ENCODE peak calls at places on chromosomes 2 and 18, in eight cellular contexts. M is progenitor cell of endocrine pancreas, N is mesothelial cell of epicardium, J is upper lobe of left lung, C is neural crest cell, L is HL-60, E is left ventricle myocardium inferior, A is A549. U is an unnamed sample.

GRCh38 chr2:189363559-189363958 is 77.7 kb upstream of the WDR75 start:
- DNase-seq in E (no peak), A (peak; percentile 79), J (no peak), M (no peak), L (no peak), C (no peak), N (no peak), U (no peak)

GRCh38 chr18:36152781-36153180 is 23.1 kb downstream of the ELP2 start:
- DNase-seq in M (no peak), J (no peak), N (no peak), E (no peak), C (no peak), A (no peak), L (no peak), U (no peak)

GRCh38 chr18:6056171-6056932 is 161.0 kb upstream of the TMEM200C start:
- DNase-seq in M (no peak), A (no peak), L (no peak), E (no peak), C (peak; percentile 13), J (no peak), N (no peak), U (no peak)

GRCh38 chr18:44035554-44035953 is 645.1 kb upstream of the SETBP1 start:
- DNase-seq in L (no peak), C (no peak), M (no peak), N (no peak), E (no peak), J (no peak), A (no peak), U (no peak)

GRCh38 chr2:71130325-71131260 is at the start of gene MPHOSPH10:
- DNase-seq in J (peak; percentile 95), C (peak; percentile 83), N (peak; percentile 74), A (peak; percentile 94), M (peak; percentile 70), E (peak; percentile 90), L (peak; percentile 75), U (peak; percentile 82)

GRCh38 chr2:98730053-98730850 is 680 bp downstream of the MGAT4A start:
- DNase-seq in L (no peak), J (no peak), A (peak; percentile 10), E (peak; percentile 31), M (peak; percentile 27), N (peak; percentile 29), C (peak; percentile 18), U (peak; percentile 34)

GRCh38 chr2:15159751-15160177 is 401.4 kb downstream of the NBAS start:
- DNase-seq in M (no peak), C (peak; percentile 28), A (peak; percentile 59), N (no peak), L (peak; percentile 69), J (no peak), E (no peak), U (no peak)

GRCh38 chr18:8426401-8426800 is 182.8 kb upstream of the RAB12 start:
- DNase-seq in E (no peak), N (no peak), J (peak; percentile 74), A (peak; percentile 12), C (peak; percentile 38), M (no peak), L (no peak), U (no peak)

GRCh38 chr18:75211721-75212625 is 1.4 kb downstream of the TSHZ1 start:
- DNase-seq in C (peak; percentile 42), L (no peak), J (peak; percentile 90), N (no peak), M (peak; percentile 31), A (peak; percentile 34), E (peak; percentile 50), U (peak; percentile 36)

GRCh38 chr18:44691148-44691925 is 10.6 kb downstream of the SETBP1 start:
- DNase-seq in L (no peak), C (no peak), E (no peak), M (no peak), J (no peak), A (no peak), N (no peak), U (no peak)

GRCh38 chr2:101327863-101328394 is 19.4 kb upstream of the RNF149 start:
- DNase-seq in L (no peak), C (no peak), M (no peak), A (no peak), E (no peak), J (no peak), N (no peak), U (no peak)

DNA sequence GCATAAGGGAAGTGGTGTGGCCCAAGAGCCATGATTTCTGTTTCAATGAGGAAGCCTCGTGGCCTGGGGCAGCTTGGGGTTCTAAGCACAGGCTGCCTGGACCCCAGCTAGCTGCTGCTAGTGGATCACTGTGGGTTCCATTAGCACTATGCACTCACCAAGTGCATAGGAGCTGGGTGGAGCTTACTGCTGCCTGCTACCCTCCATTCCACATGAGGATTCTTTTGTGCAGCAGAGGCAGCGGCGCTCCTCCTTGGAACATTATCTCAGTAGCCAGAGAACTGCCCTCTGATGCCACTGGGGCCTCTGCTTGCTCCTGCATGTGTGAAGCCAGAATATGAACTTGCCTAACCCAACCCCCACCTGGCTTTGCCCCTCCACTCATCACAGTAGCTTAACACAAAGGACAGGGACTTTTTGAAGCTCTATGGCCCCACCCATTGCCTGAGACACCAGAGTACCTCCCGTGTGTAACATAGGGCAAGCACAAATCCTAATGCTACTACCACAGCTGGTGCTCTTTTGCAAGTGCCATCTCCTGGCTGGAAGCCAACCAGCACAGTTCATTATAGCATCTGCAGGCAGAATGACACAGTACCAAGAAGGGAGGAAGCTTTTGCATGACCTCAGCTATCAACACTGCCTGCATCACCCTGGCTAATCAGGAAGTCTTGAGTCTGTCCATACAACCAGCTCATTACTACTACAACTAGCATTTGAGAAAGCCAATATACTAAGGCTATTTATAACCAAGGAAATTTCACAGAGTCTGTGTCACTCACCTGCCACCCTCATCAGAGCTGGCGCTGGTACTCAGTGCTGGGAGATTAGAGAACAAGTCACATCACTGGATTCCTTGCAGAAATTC is 297.0 kb upstream of the GULP1 start:
- DNase-seq in A (no peak), E (no peak), M (no peak), N (no peak), L (no peak), C (no peak), J (no peak), U (no peak)
- TF ChIP-seq CTCF in A (no peak), E (no peak), M (no peak), N (no peak), L (no peak), C (no peak), J (no peak), U (no peak)

GRCh38 chr2:234603619-234604018 is 106.7 kb upstream of the ARL4C start:
- DNase-seq in C (no peak), N (no peak), M (no peak), L (no peak), A (no peak), J (peak; percentile 39), E (no peak), U (no peak)
- TF ChIP-seq CTCF in C (no peak), N (no peak), M (no peak), L (no peak), A (no peak), J (no peak), E (no peak), U (no peak)

DNA sequence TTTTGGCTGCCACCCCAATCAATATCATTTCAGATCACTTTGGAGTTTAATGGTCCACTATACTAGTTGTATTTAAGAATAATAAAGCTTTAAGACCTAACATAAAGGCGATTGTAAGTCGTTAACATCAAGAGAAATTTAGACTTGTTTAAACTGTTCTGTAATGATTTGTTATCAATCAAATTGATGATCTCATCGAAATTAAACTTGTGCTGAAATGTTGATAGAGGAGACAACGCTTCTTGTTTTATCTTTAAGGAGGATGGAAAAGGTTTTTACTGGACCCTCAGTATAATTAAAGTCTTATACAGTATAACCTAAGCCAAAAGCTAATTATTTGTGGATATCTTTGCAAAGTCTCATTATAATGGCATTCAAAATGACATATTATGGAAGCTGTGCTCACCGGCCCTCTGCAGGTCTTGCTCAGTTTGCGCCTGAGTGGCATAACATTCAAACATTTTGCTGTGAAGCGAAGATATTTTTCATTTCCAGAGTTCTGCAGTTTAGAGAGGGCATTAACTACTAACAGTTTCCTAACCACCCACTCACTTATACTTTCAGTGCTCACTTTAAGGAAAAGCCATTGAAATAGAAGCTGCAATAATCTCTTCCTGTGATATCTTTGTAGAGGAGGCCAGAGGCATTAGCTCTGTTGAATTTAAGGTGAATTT is 1.4 kb upstream of the SERTAD2 start:
- DNase-seq in E (no peak), L (no peak), M (no peak), C (no peak), J (no peak), A (peak; percentile 45), N (no peak), U (no peak)
- TF ChIP-seq CTCF in E (peak; percentile 35), L (no peak), M (peak; percentile 47), C (peak; percentile 57), J (no peak), A (peak; percentile 31), N (no peak), U (peak; percentile 41)

DNA sequence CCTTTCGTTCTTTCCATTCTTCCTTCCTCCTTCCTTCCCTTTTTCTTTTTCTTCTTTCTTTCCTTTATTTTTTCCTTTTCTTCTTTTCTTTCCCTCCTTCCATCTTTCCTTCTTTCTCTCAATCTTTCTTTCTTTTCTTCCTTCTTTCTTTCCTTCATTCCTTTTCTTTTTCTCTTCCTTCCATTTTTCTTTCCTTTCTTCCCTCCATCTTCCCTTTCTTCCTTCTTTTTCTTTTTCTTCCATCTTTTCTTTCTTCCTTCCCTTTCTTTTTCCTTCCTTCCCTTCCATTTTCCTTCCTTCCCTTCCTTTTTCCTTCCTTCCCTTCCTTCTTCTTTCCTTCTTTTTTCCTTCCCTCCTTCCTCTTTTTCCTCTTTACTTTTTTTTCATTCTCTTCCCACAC is 568.7 kb downstream of the GALR1 start:
- DNase-seq in M (no peak), C (no peak), N (no peak), E (no peak), J (no peak), A (no peak), L (no peak), U (no peak)
- TF ChIP-seq CTCF in M (no peak), C (no peak), N (no peak), E (no peak), J (no peak), A (no peak), L (no peak), U (no peak)

GRCh38 chr2:109510136-109511028 is 103.4 kb downstream of the SEPTIN10 start:
- DNase-seq in M (peak; percentile 73), E (peak; percentile 80), L (peak; percentile 30), C (peak; percentile 79), N (peak; percentile 41), A (peak; percentile 74), J (no peak), U (peak; percentile 70)
- TF ChIP-seq CTCF in M (peak; percentile 88), E (peak; percentile 96), L (peak; percentile 94), C (peak; percentile 93), N (peak; percentile 87), A (peak; percentile 83), J (peak; percentile 91), U (peak; percentile 90)

DNA sequence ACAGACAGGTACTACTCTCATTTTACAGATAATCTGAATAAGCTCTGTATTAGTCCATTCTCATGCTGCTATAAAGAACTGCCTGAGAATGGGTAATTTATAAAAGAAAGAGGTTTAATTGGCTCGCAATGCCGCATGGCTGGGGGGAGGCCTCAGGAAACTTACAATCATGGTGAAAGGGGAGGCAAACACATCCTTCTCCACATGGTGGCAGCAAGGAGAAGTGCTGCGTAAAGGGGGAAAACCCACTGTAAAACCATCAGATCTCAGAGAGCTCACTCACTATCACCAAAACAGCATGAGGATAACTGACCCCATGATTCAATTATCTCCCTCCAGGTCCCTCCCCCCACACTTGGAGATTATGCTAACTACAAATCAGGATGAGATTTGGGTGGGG is 254.4 kb downstream of the KCNE4 start:
- DNase-seq in E (no peak), C (no peak), M (no peak), A (peak; percentile 42), L (no peak), N (no peak), J (no peak), U (no peak)
- TF ChIP-seq CTCF in E (peak; percentile 33), C (peak; percentile 55), M (peak; percentile 56), A (peak; percentile 47), L (no peak), N (no peak), J (no peak), U (no peak)